ENCODE peak calls at places on chromosomes 13 and 19, in five cellular contexts. Q, A, Z, N and C are unnamed samples.

GRCh38 chr19:11949201-11949600 is 15.6 kb upstream of the ZNF763 start:
- DNase-seq in Q (no peak), A (peak), Z (peak), N (no peak), C (no peak)

GRCh38 chr13:105956891-105957290 is 578.6 kb downstream of the EFNB2 start:
- DNase-seq in Q (peak), A (no peak), Z (no peak), N (no peak), C (no peak)

GRCh38 chr19:18328340-18329034 is 5.6 kb upstream of the LSM4 start:
- DNase-seq in Q (peak), A (peak), Z (peak), N (peak), C (peak)

GRCh38 chr19:403221-404036 is 5.5 kb downstream of the C2CD4C start:
- DNase-seq in Q (no peak), A (no peak), Z (no peak), N (no peak), C (no peak)

GRCh38 chr13:37981932-37982331 is 112.4 kb upstream of the TRPC4 start:
- DNase-seq in Q (no peak), A (no peak), Z (no peak), N (no peak), C (no peak)

GRCh38 chr19:32662186-32662585 is 12.8 kb downstream of the ANKRD27 start:
- DNase-seq in Q (no peak), A (peak), Z (peak), N (no peak), C (no peak)

GRCh38 chr19:11964496-11964857 is 363 bp upstream of the ZNF763 start:
- DNase-seq in Q (no peak), A (no peak), Z (no peak), N (no peak), C (peak)

GRCh38 chr13:113901642-113902041 is 37.8 kb upstream of the GAS6 start:
- DNase-seq in Q (no peak), A (no peak), Z (no peak), N (no peak), C (no peak)

GRCh38 chr19:3683405-3683865 is 16.8 kb downstream of the PIP5K1C start:
- DNase-seq in Q (peak), A (peak), Z (peak), N (no peak), C (no peak)

GRCh38 chr19:46221981-46222610 is 7.4 kb upstream of the IGFL1 start:
- DNase-seq in Q (peak), A (peak), Z (peak), N (no peak), C (no peak)

GRCh38 chr19:51324082-51324481 is 12.6 kb downstream of the IGLON5 start:
- DNase-seq in Q (no peak), A (no peak), Z (peak), N (no peak), C (no peak)

GRCh38 chr19:32464279-32464678 is 58.7 kb downstream of the DPY19L3 start:
- DNase-seq in Q (no peak), A (peak), Z (peak), N (no peak), C (no peak)

GRCh38 chr19:34662919-34663318 is 14.0 kb downstream of the SCGB2B2 start:
- DNase-seq in Q (no peak), A (peak), Z (peak), N (peak), C (peak)

GRCh38 chr19:37079238-37079637 is 1.0 kb downstream of the ZNF420 start:
- DNase-seq in Q (no peak), A (no peak), Z (no peak), N (no peak), C (no peak)

GRCh38 chr19:52492991-52493470 is 34.4 kb upstream of the ZNF808 start:
- DNase-seq in Q (no peak), A (no peak), Z (no peak), N (no peak), C (no peak)

GRCh38 chr13:113724016-113724758 is 34.8 kb upstream of the TMEM255B start:
- DNase-seq in Q (no peak), A (no peak), Z (no peak), N (no peak), C (peak)

GRCh38 chr19:3132971-3133792 is 2.7 kb upstream of the GNA15 start:
- DNase-seq in Q (peak), A (no peak), Z (peak), N (peak), C (no peak)

GRCh38 chr13:94232956-94233355 is 246.5 kb downstream of the DCT start:
- DNase-seq in Q (no peak), A (no peak), Z (peak), N (no peak), C (no peak)

GRCh38 chr13:70483599-70484276 is 375.5 kb upstream of the KLHL1 start:
- DNase-seq in Q (no peak), A (no peak), Z (no peak), N (no peak), C (no peak)

GRCh38 chr19:51572908-51573307 is 1.8 kb downstream of the ZNF175 start:
- DNase-seq in Q (no peak), A (no peak), Z (peak), N (no peak), C (no peak)

GRCh38 chr13:78476910-78477309 is 126.4 kb downstream of the POU4F1 start:
- DNase-seq in Q (no peak), A (no peak), Z (no peak), N (no peak), C (no peak)

GRCh38 chr13:89401209-89401810 is 1730.1 kb downstream of the SLITRK5 start:
- DNase-seq in Q (no peak), A (peak), Z (peak), N (no peak), C (no peak)

GRCh38 chr13:79392882-79393563 is 13.0 kb downstream of the RBM26 start:
- DNase-seq in Q (no peak), A (peak), Z (peak), N (peak), C (no peak)

DNA sequence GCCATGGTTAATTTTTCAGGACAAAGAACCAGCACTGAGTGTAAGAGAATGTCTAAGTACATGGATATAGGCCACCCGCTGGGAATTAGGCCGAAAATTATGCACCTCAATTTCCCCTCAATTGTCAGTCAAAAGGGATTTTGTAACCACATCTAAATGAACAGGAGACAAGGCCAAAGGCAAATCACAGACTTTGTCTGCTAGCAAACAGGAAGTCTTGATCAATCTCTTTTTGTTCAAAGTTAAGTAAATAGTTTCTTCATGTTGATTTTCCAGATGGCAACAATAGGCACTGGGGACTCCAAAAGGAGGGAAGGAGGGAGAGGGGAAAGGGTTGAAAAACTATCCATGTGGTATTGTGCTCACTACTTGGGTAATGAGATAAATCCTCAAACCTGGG is 276.0 kb downstream of the COG6 start:
- DNase-seq in Q (no peak), A (no peak), Z (no peak), N (no peak), C (no peak)
- TF ChIP-seq CTCF in Q (no peak), A (no peak), Z (no peak), N (no peak), C (no peak)

DNA sequence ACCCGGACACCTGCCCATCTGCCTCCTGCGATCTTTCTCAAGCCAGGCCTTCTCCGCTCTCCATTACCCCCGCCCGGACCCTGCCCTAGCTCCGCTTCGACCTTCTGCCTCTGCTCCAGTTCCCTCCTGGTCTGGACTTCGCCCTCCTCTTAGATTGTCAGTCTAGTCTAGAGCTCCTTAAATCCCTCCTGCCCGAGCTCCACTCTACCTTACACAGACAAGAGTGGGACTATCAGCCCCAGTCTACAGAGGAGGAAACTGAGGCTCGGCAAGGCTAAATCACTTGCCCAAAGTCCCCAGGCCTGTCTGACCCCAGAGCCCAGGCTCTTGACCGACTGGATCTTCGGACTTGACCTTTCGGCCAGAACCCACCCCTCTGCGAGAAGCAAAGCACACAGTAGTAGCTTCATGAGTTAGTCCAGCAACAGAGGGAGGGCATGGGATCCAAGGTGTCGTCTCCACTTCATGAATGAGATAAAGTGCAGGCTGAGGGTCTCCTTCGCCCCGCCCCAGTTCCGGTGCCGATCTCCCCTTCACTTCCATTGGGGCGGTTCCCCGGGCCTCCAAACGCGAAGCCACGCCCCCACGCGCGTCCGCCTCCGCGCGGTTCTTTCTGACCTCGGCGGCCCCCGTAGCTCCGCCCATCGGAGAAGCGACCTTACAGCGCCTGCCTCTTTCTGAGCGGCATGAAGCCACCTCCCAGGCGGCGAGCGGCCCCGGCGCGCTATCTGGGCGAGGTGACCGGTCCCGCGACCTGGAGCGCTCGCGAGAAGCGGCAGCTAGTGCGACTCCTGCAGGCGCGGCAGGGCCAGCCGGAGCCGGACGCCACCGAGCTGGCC is at the start of gene SNAPC2:
- DNase-seq in Q (peak), A (peak), Z (peak), N (peak), C (peak)
- TF ChIP-seq CTCF in Q (no peak), A (no peak), Z (no peak), N (no peak), C (no peak)

GRCh38 chr13:99577934-99578917 is 77.0 kb downstream of the TM9SF2 start:
- DNase-seq in Q (no peak), A (peak), Z (peak), N (no peak), C (no peak)
- TF ChIP-seq CTCF in Q (no peak), A (peak), Z (peak), N (no peak), C (no peak)

GRCh38 chr19:10268077-10268476 is 2.8 kb upstream of the ICAM1 start:
- DNase-seq in Q (peak), A (no peak), Z (no peak), N (no peak), C (no peak)

GRCh38 chr19:10270180-10270615 is 722 bp upstream of the ICAM1 start:
- DNase-seq in Q (peak), A (peak), Z (peak), N (peak), C (no peak)

GRCh38 chr19:10271543-10272086 is 695 bp downstream of the ICAM1 start:
- DNase-seq in Q (peak), A (peak), Z (peak), N (no peak), C (no peak)

GRCh38 chr19:10269333-10270179 is 1.4 kb upstream of the ICAM1 start:
- DNase-seq in Q (peak), A (peak), Z (peak), N (peak), C (peak)

DNA sequence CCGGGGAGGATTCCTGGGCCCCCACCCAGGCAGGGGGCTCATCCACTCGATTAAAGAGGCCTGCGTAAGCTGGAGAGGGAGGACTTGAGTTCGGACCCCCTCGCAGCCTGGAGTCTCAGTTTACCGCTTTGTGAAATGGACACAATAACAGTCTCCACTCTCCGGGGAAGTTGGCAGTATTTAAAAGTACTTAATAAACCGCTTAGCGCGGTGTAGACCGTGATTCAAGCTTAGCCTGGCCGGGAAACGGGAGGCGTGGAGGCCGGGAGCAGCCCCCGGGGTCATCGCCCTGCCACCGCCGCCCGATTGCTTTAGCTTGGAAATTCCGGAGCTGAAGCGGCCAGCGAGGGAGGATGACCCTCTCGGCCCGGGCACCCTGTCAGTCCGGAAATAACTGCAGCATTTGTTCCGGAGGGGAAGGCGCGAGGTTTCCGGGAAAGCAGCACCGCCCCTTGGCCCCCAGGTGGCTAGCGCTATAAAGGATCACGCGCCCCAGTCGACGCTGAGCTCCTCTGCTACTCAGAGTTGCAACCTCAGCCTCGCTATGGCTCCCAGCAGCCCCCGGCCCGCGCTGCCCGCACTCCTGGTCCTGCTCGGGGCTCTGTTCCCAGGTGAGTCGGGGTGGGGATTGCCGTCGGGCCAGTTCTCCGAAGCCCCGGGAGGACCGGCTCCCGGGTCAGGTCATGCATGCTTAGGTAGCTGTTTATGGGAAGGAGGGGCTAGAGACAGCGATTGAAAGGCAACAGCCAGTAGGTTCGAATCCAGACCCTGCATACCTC is at the start of gene ICAM1:
- DNase-seq in Q (peak), A (peak), Z (peak), N (peak), C (no peak)
- TF ChIP-seq CTCF in Q (no peak), A (no peak), Z (no peak), N (peak), C (no peak)